ENCODE peak calls at places on chromosome 12, in seven cellular contexts. F is hepatocyte, I is ovary, A is cardiac muscle cell, J is spleen, M is neuronal stem cell, L is AG04450. U is an unnamed sample.

GRCh38 chr12:99267038-99267437 is 380.5 kb upstream of the GARIN6 start:
- DNase-seq in F (no peak), I (no peak), A (no peak), J (no peak), M (no peak), L (no peak), U (no peak)

GRCh38 chr12:8034802-8035201 is 2.3 kb downstream of the FOXJ2 start:
- DNase-seq in F (no peak), I (no peak), A (no peak), J (no peak), M (no peak), L (no peak), U (no peak)

GRCh38 chr12:132720606-132721005 is 10.0 kb downstream of the PGAM5 start:
- DNase-seq in F (no peak), I (no peak), A (no peak), J (no peak), M (no peak), L (no peak), U (no peak)

GRCh38 chr12:120102189-120103043 is 14.1 kb downstream of the RAB35 start:
- DNase-seq in F (no peak), I (no peak), A (no peak), J (no peak), M (no peak), L (no peak), U (no peak)

GRCh38 chr12:3681595-3681921 is 71.4 kb downstream of the CRACR2A start:
- DNase-seq in F (no peak), I (no peak), A (no peak), J (no peak), M (no peak), L (no peak), U (no peak)

GRCh38 chr12:109053382-109054123 is 1.2 kb downstream of the USP30 start:
- DNase-seq in F (no peak), I (no peak), A (peak; percentile 1), J (no peak), M (no peak), L (no peak), U (no peak)

GRCh38 chr12:30862486-30862885 is 64.1 kb upstream of the TSPAN11 start:
- DNase-seq in F (peak; percentile 19), I (no peak), A (peak; percentile 28), J (no peak), M (no peak), L (no peak), U (no peak)

GRCh38 chr12:7433276-7433822 is 10.6 kb downstream of the CD163L1 start:
- DNase-seq in F (no peak), I (no peak), A (no peak), J (no peak), M (no peak), L (peak; percentile 30), U (no peak)

GRCh38 chr12:22046968-22047390 is 961 bp downstream of the CMAS start:
- DNase-seq in F (no peak), I (no peak), A (no peak), J (no peak), M (no peak), L (no peak), U (no peak)

GRCh38 chr12:74365178-74365964 is 172.3 kb upstream of the ATXN7L3B start:
- DNase-seq in F (peak; percentile 10), I (peak; percentile 21), A (peak; percentile 5), J (no peak), M (no peak), L (peak; percentile 11), U (no peak)

GRCh38 chr12:1530592-1531159 is 63.7 kb downstream of the FBXL14 start:
- DNase-seq in F (peak; percentile 32), I (no peak), A (no peak), J (no peak), M (no peak), L (no peak), U (no peak)

GRCh38 chr12:38653650-38654049 is 251.7 kb downstream of the CPNE8 start:
- DNase-seq in F (no peak), I (no peak), A (no peak), J (no peak), M (no peak), L (no peak), U (no peak)

GRCh38 chr12:45348986-45349385 is 133.1 kb downstream of the ANO6 start:
- DNase-seq in F (no peak), I (no peak), A (no peak), J (no peak), M (no peak), L (no peak), U (no peak)

GRCh38 chr12:2163172-2163927 is 110.6 kb downstream of the CACNA1C start:
- DNase-seq in F (peak; percentile 44), I (peak; percentile 91), A (peak; percentile 51), J (no peak), M (no peak), L (peak; percentile 95), U (peak; percentile 72)

GRCh38 chr12:14239935-14240872 is 125.3 kb upstream of the ATF7IP start:
- DNase-seq in F (peak; percentile 22), I (no peak), A (no peak), J (no peak), M (no peak), L (no peak), U (no peak)

GRCh38 chr12:124294686-124295315 is at the start of gene RFLNA:
- DNase-seq in F (peak; percentile 75), I (peak; percentile 33), A (peak; percentile 59), J (no peak), M (peak; percentile 31), L (no peak), U (no peak)

GRCh38 chr12:14417717-14418116 is 52.2 kb downstream of the ATF7IP start:
- DNase-seq in F (peak; percentile 71), I (no peak), A (peak; percentile 88), J (peak; percentile 83), M (peak; percentile 90), L (peak; percentile 76), U (peak; percentile 24)

GRCh38 chr12:25058012-25058411 is 109.1 kb upstream of the BCAT1 start:
- DNase-seq in F (no peak), I (no peak), A (no peak), J (no peak), M (no peak), L (no peak), U (no peak)
- H3K4me3 ChIP-seq in F (no peak overlapping the region), I (no peak overlapping the region), A (no peak overlapping the region), J (no peak overlapping the region), M (no peak overlapping the region), L (no peak overlapping the region), U (no peak overlapping the region)

GRCh38 chr12:95624544-95624943 is 73.3 kb upstream of the USP44 start:
- DNase-seq in F (no peak), I (no peak), A (no peak), J (no peak), M (peak; percentile 71), L (no peak), U (no peak)
- H3K27ac ChIP-seq in F (no peak overlapping the region), I (no peak overlapping the region), A (no peak overlapping the region), J (no peak overlapping the region), M (peak overlapping the region; percentile 78), L (no peak overlapping the region), U (no peak overlapping the region)

DNA sequence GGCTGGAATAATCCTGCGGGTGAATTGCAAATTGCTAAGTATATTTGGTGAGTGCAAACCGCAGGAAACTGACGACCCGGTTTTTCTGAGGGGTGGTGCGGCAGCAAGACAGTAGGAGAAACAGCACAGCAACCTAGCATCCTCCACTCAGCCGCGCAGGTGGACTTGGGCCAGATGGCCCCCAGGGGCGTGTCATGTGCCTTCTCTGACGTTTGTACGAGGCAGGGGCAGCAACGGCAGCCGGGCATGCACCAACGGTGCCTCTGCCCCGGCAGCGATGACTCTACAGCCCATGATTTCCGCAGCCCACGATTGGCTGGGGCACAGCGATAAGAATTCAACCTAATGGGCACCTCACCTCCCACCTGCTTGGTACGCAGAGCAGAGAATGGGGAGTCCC is 11.1 kb upstream of the CLEC2A start:
- DNase-seq in F (no peak), I (no peak), A (no peak), J (peak; percentile 84), M (no peak), L (no peak), U (no peak)
- H3K4me3 ChIP-seq in F (no peak overlapping the region), I (no peak overlapping the region), A (no peak overlapping the region), J (no peak overlapping the region), M (no peak overlapping the region), L (no peak overlapping the region), U (no peak overlapping the region)

DNA sequence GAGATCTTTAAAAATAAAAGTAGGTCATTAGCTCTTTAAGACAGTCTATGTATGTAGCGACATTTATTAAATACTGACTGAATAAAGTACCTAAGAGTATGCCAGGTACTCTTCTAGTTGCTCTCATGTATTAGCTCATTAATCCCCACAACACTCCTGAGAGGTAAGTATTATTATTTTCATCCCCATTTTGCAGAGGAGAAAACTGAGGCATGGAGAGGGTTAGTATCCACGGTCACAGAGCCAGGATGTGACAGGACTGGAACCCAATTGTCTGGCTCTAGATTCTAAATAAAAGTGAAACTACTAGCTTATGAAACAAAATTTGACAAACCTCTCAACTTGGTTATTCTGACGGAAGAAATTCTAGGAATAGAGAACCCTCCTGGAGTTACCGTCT is 112.1 kb downstream of the CHST11 start:
- DNase-seq in F (no peak), I (no peak), A (no peak), J (no peak), M (no peak), L (no peak), U (no peak)
- H3K27ac ChIP-seq in F (no peak overlapping the region), I (no peak overlapping the region), A (no peak overlapping the region), J (peak overlapping the region; percentile 85), M (no peak overlapping the region), L (no peak overlapping the region), U (no peak overlapping the region)

GRCh38 chr12:25197608-25198007 is 2.6 kb downstream of the ETFRF1 start:
- DNase-seq in F (no peak), I (no peak), A (no peak), J (no peak), M (no peak), L (no peak), U (no peak)

GRCh38 chr12:25189656-25190055 is 5.3 kb downstream of the DNAI7 start:
- DNase-seq in F (no peak), I (no peak), A (no peak), J (no peak), M (no peak), L (no peak), U (no peak)

GRCh38 chr12:25194722-25195055 is 271 bp downstream of the DNAI7 start:
- DNase-seq in F (no peak), I (no peak), A (no peak), J (no peak), M (no peak), L (no peak), U (no peak)

GRCh38 chr12:25195056-25195971 is at the start of the genes DNAI7 and ETFRF1:
- DNase-seq in F (peak; percentile 100), I (peak; percentile 98), A (peak; percentile 99), J (peak; percentile 99), M (peak; percentile 95), L (peak; percentile 82), U (peak; percentile 95)

GRCh38 chr12:25194211-25194610 is 749 bp downstream of the DNAI7 start:
- DNase-seq in F (no peak), I (no peak), A (no peak), J (no peak), M (no peak), L (no peak), U (no peak)
- H3K4me3 ChIP-seq in F (peak overlapping the region; percentile 40), I (peak overlapping the region; percentile 66), A (peak overlapping the region; percentile 57), J (peak overlapping the region; percentile 60), M (peak overlapping the region; percentile 97), L (no peak overlapping the region), U (peak overlapping the region; percentile 69)

U was measured in tibial nerve.